ENCODE peak calls at places on chromosomes 4 and X, in four cellular contexts. B is stimulated activated CD4-positive, alpha-beta T cell treated with anti-CD3 and anti-CD28 coated beads, TNF-alpha, amount 100 ng/mL, for 48 hours; O is SHP77 treated with DMSO at 0.1 percent for 48 hours; N is T-helper 1 cell. G is an unnamed sample.

GRCh38 chr4:176359590-176359989 is 39.8 kb downstream of the SPCS3 start:
- DNase-seq in B (no peak), O (no peak), N (no peak), G (no peak)

GRCh38 chr4:74946196-74946595 is 13.3 kb downstream of the PARM1 start:
- DNase-seq in B (no peak), O (no peak), N (no peak), G (no peak)

GRCh38 chrX:45006002-45006800 is 133.2 kb downstream of the KDM6A start:
- DNase-seq in B (no peak), O (no peak), N (no peak), G (no peak)

GRCh38 chr4:2671267-2671895 is 84.8 kb downstream of the TNIP2 start:
- DNase-seq in B (no peak), O (no peak), N (no peak), G (no peak)

GRCh38 chrX:140180585-140180984 is 215.3 kb upstream of the CXorf66 start:
- DNase-seq in B (no peak), O (no peak), N (no peak), G (no peak)

GRCh38 chr4:142696334-142697122 is 149.6 kb downstream of the INPP4B start:
- DNase-seq in B (no peak), O (no peak), N (no peak), G (no peak)

GRCh38 chr4:80180743-80181142 is 16.6 kb upstream of the PRDM8 start:
- DNase-seq in B (no peak), O (no peak), N (no peak), G (no peak)

GRCh38 chrX:119606508-119607389 is 525 bp upstream of the NKRF start:
- DNase-seq in B (no peak), O (no peak), N (no peak), G (no peak)

GRCh38 chr4:26330946-26331345 is 10.1 kb downstream of the RBPJ start:
- DNase-seq in B (no peak), O (no peak), N (no peak), G (no peak)

GRCh38 chrX:21708116-21708515 is 49.8 kb downstream of the SMPX start:
- DNase-seq in B (no peak), O (no peak), N (no peak), G (no peak)

GRCh38 chrX:17441965-17442364 is 67.0 kb downstream of the NHS start:
- DNase-seq in B (no peak), O (no peak), N (no peak), G (no peak)